ENCODE peak calls at places on chromosomes 11 and 22, in six cellular contexts. F is non-pigmented ciliary epithelial cell, A is activated T-helper 1 cell treated with Interleukin-2 at 50 U/mL for 16 hours, C is prostate gland, W is NCI-H2029 treated with DMSO at 0.1 percent for 48 hours, I is hypothalamus. X is an unnamed sample.

GRCh38 chr11:122068096-122068495 is 47.9 kb downstream of the BLID start:
- DNase-seq in C (no peak), W (no peak), F (no peak), A (no peak), I (no peak), X (no peak)

GRCh38 chr22:35996596-35996995 is 32.0 kb downstream of the RBFOX2 start:
- DNase-seq in W (no peak), I (no peak), A (no peak), C (no peak), F (no peak), X (no peak)

GRCh38 chr11:99934008-99934407 is 753.1 kb upstream of the ARHGAP42 start:
- DNase-seq in A (no peak), F (peak; percentile 9), I (no peak), C (no peak), W (no peak), X (no peak)

GRCh38 chr11:124643605-124644425 is 21.2 kb downstream of the TBRG1 start:
- DNase-seq in C (no peak), I (no peak), F (peak; percentile 93), W (no peak), A (no peak), X (no peak)

GRCh38 chr11:57778318-57779037 is 16.9 kb downstream of the CTNND1 start:
- DNase-seq in W (peak; percentile 90), C (peak; percentile 91), A (no peak), I (peak; percentile 79), F (peak; percentile 98), X (no peak)

GRCh38 chr22:49322231-49322630 is 505.4 kb downstream of the BRD1 start:
- DNase-seq in I (no peak), C (no peak), W (no peak), F (no peak), A (no peak), X (no peak)

GRCh38 chr22:35306350-35306967 is 6.8 kb downstream of the TOM1 start:
- DNase-seq in A (no peak), F (no peak), W (no peak), C (no peak), I (no peak), X (no peak)

GRCh38 chr11:61295596-61295926 is 445 bp upstream of the VWCE start:
- DNase-seq in F (no peak), I (no peak), W (no peak), C (no peak), A (no peak), X (no peak)

GRCh38 chr11:28632338-28632737 is 524.1 kb downstream of the METTL15 start:
- DNase-seq in A (no peak), C (no peak), F (no peak), W (no peak), I (no peak), X (no peak)

GRCh38 chr11:65817312-65817814 is 16.4 kb upstream of the SNX32 start:
- DNase-seq in C (no peak), F (no peak), A (no peak), I (no peak), W (no peak), X (no peak)

GRCh38 chr11:26741036-26741435 is 19.2 kb upstream of the SLC5A12 start:
- DNase-seq in A (no peak), F (peak; percentile 63), C (no peak), W (no peak), I (no peak), X (no peak)

GRCh38 chr11:126138636-126139540 is 72.6 kb downstream of the RPUSD4 start:
- DNase-seq in F (no peak), A (no peak), W (no peak), I (no peak), C (no peak), X (no peak)

GRCh38 chr22:46881373-46882118 is 119.1 kb downstream of the TBC1D22A start:
- DNase-seq in F (no peak), C (no peak), A (no peak), I (no peak), W (no peak), X (no peak)

GRCh38 chr22:21044931-21045584 is 688 bp upstream of the LRRC74B start:
- DNase-seq in F (no peak), A (no peak), W (no peak), C (no peak), I (no peak), X (no peak)

GRCh38 chr11:10303558-10304363 is 1.1 kb upstream of the ADM start:
- DNase-seq in I (no peak), A (no peak), F (no peak), C (peak; percentile 60), W (peak; percentile 64), X (no peak)

GRCh38 chr11:66312549-66313320 is 4.1 kb downstream of the CD248 start:
- DNase-seq in F (peak; percentile 93), A (peak; percentile 93), I (peak; percentile 83), W (peak; percentile 77), C (peak; percentile 97), X (peak; percentile 99)

GRCh38 chr11:45162916-45163879 is 16.8 kb downstream of the PRDM11 start:
- DNase-seq in I (no peak), W (no peak), C (no peak), F (no peak), A (no peak), X (no peak)

GRCh38 chr11:14413307-14414072 is 54.5 kb upstream of the RRAS2 start:
- DNase-seq in I (no peak), W (no peak), A (no peak), F (no peak), C (no peak), X (no peak)

GRCh38 chr11:95338430-95338991 is 107.5 kb upstream of the SESN3 start:
- DNase-seq in W (peak; percentile 61), I (peak; percentile 62), A (no peak), F (no peak), C (peak; percentile 50), X (no peak)

GRCh38 chr22:21642584-21643448 is 714 bp downstream of the SDF2L1 start:
- DNase-seq in F (no peak), I (peak; percentile 27), C (no peak), A (peak; percentile 23), W (no peak), X (peak; percentile 82)

GRCh38 chr11:119531623-119532022 is 108.7 kb upstream of the THY1 start:
- DNase-seq in F (no peak), W (no peak), I (no peak), A (no peak), C (no peak), X (no peak)

GRCh38 chr22:24514241-24515024 is 19.3 kb downstream of the UPB1 start:
- DNase-seq in I (no peak), W (no peak), A (no peak), F (no peak), C (no peak), X (peak; percentile 53)

GRCh38 chr11:65505434-65506315 is 6.8 kb downstream of the MALAT1 start:
- DNase-seq in W (no peak), A (no peak), C (peak; percentile 45), I (no peak), F (no peak), X (no peak)

GRCh38 chr11:75946531-75947530 is 131.8 kb downstream of the UVRAG start:
- DNase-seq in W (peak; percentile 89), I (no peak), C (peak; percentile 24), A (no peak), F (peak; percentile 69), X (no peak)

GRCh38 chr11:15720460-15720859 is 605.7 kb downstream of the INSC start:
- DNase-seq in I (no peak), A (no peak), W (peak; percentile 31), F (no peak), C (no peak), X (no peak)

GRCh38 chr22:17928391-17928790 is 96.0 kb downstream of the MICAL3 start:
- DNase-seq in W (no peak), C (no peak), I (no peak), F (no peak), A (no peak), X (no peak)

GRCh38 chr11:12724301-12725046 is 50.3 kb downstream of the TEAD1 start:
- DNase-seq in W (peak; percentile 95), F (peak; percentile 83), A (no peak), C (peak; percentile 87), I (no peak), X (no peak)

GRCh38 chr22:21067901-21068680 is 22.3 kb downstream of the LRRC74B start:
- DNase-seq in W (no peak), I (no peak), C (no peak), A (no peak), F (no peak), X (no peak)

GRCh38 chr22:41966607-41967240 is 2.5 kb upstream of the SEPTIN3 start:
- DNase-seq in C (peak; percentile 28), A (no peak), F (peak; percentile 71), W (no peak), I (peak; percentile 57), X (peak; percentile 74)

GRCh38 chr11:16945671-16946469 is 68.3 kb downstream of the PLEKHA7 start:
- DNase-seq in C (peak; percentile 62), A (no peak), W (peak; percentile 69), I (peak; percentile 71), F (peak; percentile 14), X (peak; percentile 67)

GRCh38 chr11:96338910-96339703 is 3.9 kb downstream of the MAML2 start:
- DNase-seq in A (no peak), I (peak; percentile 67), W (no peak), F (no peak), C (no peak), X (peak; percentile 55)

GRCh38 chr22:46584081-46584903 is 35.9 kb upstream of the GRAMD4 start:
- DNase-seq in C (no peak), I (no peak), W (no peak), A (no peak), F (no peak), X (no peak)

GRCh38 chr11:64250875-64251721 is at the start of gene PLCB3:
- DNase-seq in F (no peak), C (peak; percentile 52), I (peak; percentile 39), W (no peak), A (peak; percentile 65), X (peak; percentile 96)

GRCh38 chr22:46812786-46813185 is 50.3 kb downstream of the TBC1D22A start:
- DNase-seq in F (no peak), I (no peak), C (no peak), W (no peak), A (no peak), X (no peak)

GRCh38 chr11:19389787-19390303 is 149.1 kb upstream of the E2F8 start:
- DNase-seq in I (no peak), F (no peak), W (no peak), C (no peak), A (no peak), X (no peak)